ENCODE peak calls at places on chromosomes 4 and X, in seven cellular contexts. One of them, this sample, is unnamed.

GRCh38 chr4:38650133-38650532 is 13.9 kb upstream of the KLF3 start:
- DNase-seq in cardiac septum: no peak
- DNase-seq in body of pancreas: no peak
- DNase-seq in mucosa of gallbladder: no peak
- DNase-seq in renal cortical epithelial cell: no peak
- DNase-seq in IMR-90: no peak
- DNase-seq in HuH-7: no peak
- DNase-seq in this sample: no peak

GRCh38 chr4:183422962-183423653 is 21.3 kb upstream of the CDKN2AIP start:
- DNase-seq in cardiac septum: no peak
- DNase-seq in body of pancreas: no peak
- DNase-seq in mucosa of gallbladder: no peak
- DNase-seq in renal cortical epithelial cell: peak
- DNase-seq in IMR-90: peak
- DNase-seq in HuH-7: no peak
- DNase-seq in this sample: no peak

GRCh38 chrX:3599787-3600465 is 113.5 kb downstream of the PRKX start:
- DNase-seq in cardiac septum: no peak
- DNase-seq in body of pancreas: no peak
- DNase-seq in mucosa of gallbladder: no peak
- DNase-seq in renal cortical epithelial cell: peak
- DNase-seq in IMR-90: no peak
- DNase-seq in HuH-7: no peak
- DNase-seq in this sample: no peak

GRCh38 chrX:65451663-65452062 is 82.9 kb downstream of the LAS1L start:
- DNase-seq in cardiac septum: no peak
- DNase-seq in body of pancreas: peak
- DNase-seq in mucosa of gallbladder: no peak
- DNase-seq in renal cortical epithelial cell: peak
- DNase-seq in IMR-90: peak
- DNase-seq in HuH-7: peak
- DNase-seq in this sample: no peak

GRCh38 chrX:31367816-31368215 is 296.0 kb upstream of the FTHL17 start:
- DNase-seq in cardiac septum: no peak
- DNase-seq in body of pancreas: no peak
- DNase-seq in mucosa of gallbladder: no peak
- DNase-seq in renal cortical epithelial cell: no peak
- DNase-seq in IMR-90: no peak
- DNase-seq in HuH-7: no peak
- DNase-seq in this sample: no peak

GRCh38 chrX:65596270-65596669 is 61.7 kb upstream of the LAS1L start:
- DNase-seq in cardiac septum: no peak
- DNase-seq in body of pancreas: no peak
- DNase-seq in mucosa of gallbladder: peak
- DNase-seq in renal cortical epithelial cell: peak
- DNase-seq in IMR-90: peak
- DNase-seq in HuH-7: no peak
- DNase-seq in this sample: no peak

GRCh38 chr4:149914521-149915115 is 99.0 kb upstream of the IQCM start:
- DNase-seq in cardiac septum: no peak
- DNase-seq in body of pancreas: no peak
- DNase-seq in mucosa of gallbladder: peak
- DNase-seq in renal cortical epithelial cell: peak
- DNase-seq in IMR-90: peak
- DNase-seq in HuH-7: peak
- DNase-seq in this sample: no peak

GRCh38 chr4:8688908-8689445 is 96.4 kb downstream of the CPZ start:
- DNase-seq in cardiac septum: peak
- DNase-seq in body of pancreas: no peak
- DNase-seq in mucosa of gallbladder: no peak
- DNase-seq in renal cortical epithelial cell: no peak
- DNase-seq in IMR-90: no peak
- DNase-seq in HuH-7: no peak
- DNase-seq in this sample: no peak

GRCh38 chrX:109797311-109797975 is 64.4 kb upstream of the ACSL4 start:
- DNase-seq in cardiac septum: no peak
- DNase-seq in body of pancreas: no peak
- DNase-seq in mucosa of gallbladder: no peak
- DNase-seq in renal cortical epithelial cell: no peak
- DNase-seq in IMR-90: no peak
- DNase-seq in HuH-7: no peak
- DNase-seq in this sample: peak

GRCh38 chr4:154304679-154305078 is 186.9 kb downstream of the DCHS2 start:
- DNase-seq in cardiac septum: no peak
- DNase-seq in body of pancreas: no peak
- DNase-seq in mucosa of gallbladder: no peak
- DNase-seq in renal cortical epithelial cell: no peak
- DNase-seq in IMR-90: no peak
- DNase-seq in HuH-7: no peak
- DNase-seq in this sample: no peak

GRCh38 chr4:140195806-140196205 is 41.8 kb upstream of the MAML3 start:
- DNase-seq in cardiac septum: no peak
- DNase-seq in body of pancreas: no peak
- DNase-seq in mucosa of gallbladder: no peak
- DNase-seq in renal cortical epithelial cell: no peak
- DNase-seq in IMR-90: no peak
- DNase-seq in HuH-7: no peak
- DNase-seq in this sample: no peak

GRCh38 chrX:4671344-4671743 is 957.9 kb upstream of the PRKX start:
- DNase-seq in cardiac septum: no peak
- DNase-seq in body of pancreas: no peak
- DNase-seq in mucosa of gallbladder: no peak
- DNase-seq in renal cortical epithelial cell: no peak
- DNase-seq in IMR-90: no peak
- DNase-seq in HuH-7: no peak
- DNase-seq in this sample: no peak

This sample was measured in DMS153.